ENCODE peak calls at places on chromosomes 4 and X, in seven cellular contexts. M is cardiac muscle cell, Z is choroid plexus epithelial cell, X is ovary, I is mammary epithelial cell, C is fibroblast of pulmonary artery, D is uterus. T is an unnamed sample.
A peak's percentile ranks its signal among the peaks of the same experiment; 100 is the strongest.

GRCh38 chr4:6606465-6607235 is 31.7 kb downstream of the MAN2B2 start:
- DNase-seq in M (no peak), X (no peak), C (no peak), Z (no peak), D (no peak), I (no peak), T (no peak)

GRCh38 chr4:171765514-171765913 is 47.7 kb upstream of the GALNTL6 start:
- DNase-seq in D (no peak), M (no peak), I (no peak), Z (no peak), X (no peak), C (no peak), T (no peak)

GRCh38 chrX:103656623-103657022 is 27.8 kb downstream of the TCEAL1 start:
- DNase-seq in C (no peak), D (no peak), X (no peak), Z (no peak), I (peak; percentile 90), M (no peak), T (peak; percentile 17)

GRCh38 chrX:131895002-131895401 is 128.1 kb upstream of the STK26 start:
- DNase-seq in X (no peak), Z (peak; percentile 0), I (peak; percentile 40), M (peak; percentile 5), C (peak; percentile 3), D (no peak), T (no peak)

GRCh38 chrX:4642114-4642513 is 928.7 kb upstream of the PRKX start:
- DNase-seq in X (no peak), Z (no peak), M (no peak), I (no peak), C (no peak), D (no peak), T (no peak)

GRCh38 chrX:150316564-150316963 is 46.6 kb upstream of the MAMLD1 start:
- DNase-seq in I (no peak), D (no peak), C (no peak), Z (no peak), M (peak; percentile 28), X (no peak), T (no peak)

GRCh38 chrX:46953137-46953527 is 40.9 kb downstream of the JADE3 start:
- DNase-seq in D (no peak), C (no peak), Z (peak; percentile 54), I (no peak), M (peak; percentile 20), X (no peak), T (no peak)

GRCh38 chr4:7393491-7394183 is 41.1 kb downstream of the PSAPL1 start:
- DNase-seq in X (no peak), M (no peak), Z (no peak), C (no peak), D (peak; percentile 6), I (no peak), T (no peak)

GRCh38 chr4:183072181-183072580 is 26.9 kb upstream of the WWC2 start:
- DNase-seq in X (no peak), D (no peak), C (no peak), M (no peak), I (no peak), Z (no peak), T (no peak)

GRCh38 chr4:141971854-141972253 is 335.5 kb downstream of the IL15 start:
- DNase-seq in Z (no peak), C (no peak), M (no peak), I (peak; percentile 0), X (no peak), D (no peak), T (no peak)

GRCh38 chr4:7343950-7344349 is 90.8 kb downstream of the PSAPL1 start:
- DNase-seq in M (no peak), Z (no peak), C (no peak), X (no peak), D (no peak), I (no peak), T (no peak)

GRCh38 chr4:53695540-53696463 is 104.5 kb upstream of the LNX1 start:
- DNase-seq in Z (peak; percentile 60), X (no peak), D (no peak), M (no peak), I (no peak), C (no peak), T (no peak)

GRCh38 chrX:119121341-119121740 is 6.3 kb downstream of the KIAA1210 start:
- DNase-seq in I (no peak), D (no peak), X (no peak), Z (peak; percentile 41), M (peak; percentile 47), C (peak; percentile 51), T (no peak)

GRCh38 chrX:22126311-22126710 is 94.2 kb downstream of the PHEX start:
- DNase-seq in M (no peak), C (no peak), D (no peak), X (no peak), I (no peak), Z (peak; percentile 17), T (no peak)

GRCh38 chr4:185165605-185166063 is 22.6 kb downstream of the SLC25A4 start:
- DNase-seq in X (no peak), D (no peak), M (peak; percentile 95), Z (peak; percentile 82), C (peak; percentile 87), I (peak; percentile 51), T (peak; percentile 47)

GRCh38 chr4:76090241-76090691 is 15.8 kb downstream of the ART3 start:
- DNase-seq in D (no peak), X (no peak), Z (peak; percentile 97), M (peak; percentile 89), C (peak; percentile 88), I (peak; percentile 99), T (peak; percentile 55)

GRCh38 chr4:153265311-153266047 is 61.2 kb downstream of the TRIM2 start:
- DNase-seq in X (no peak), D (no peak), Z (no peak), C (no peak), M (no peak), I (no peak), T (no peak)

GRCh38 chrX:72180539-72180938 is 1.0 kb upstream of the PIN4 start:
- DNase-seq in X (no peak), D (no peak), Z (no peak), I (no peak), C (no peak), M (peak; percentile 0), T (no peak)

GRCh38 chrX:30504309-30504708 is 73.3 kb downstream of the TASL start:
- DNase-seq in X (no peak), C (peak; percentile 60), M (peak; percentile 49), Z (peak; percentile 57), I (peak; percentile 8), D (no peak), T (no peak)

GRCh38 chr4:152138451-152138850 is 377.6 kb upstream of the GATB start:
- DNase-seq in Z (no peak), M (no peak), X (no peak), I (no peak), D (no peak), C (no peak), T (no peak)

GRCh38 chrX:47179221-47179927 is 14.3 kb upstream of the UBA1 start:
- DNase-seq in I (peak; percentile 77), Z (peak; percentile 22), X (no peak), M (peak; percentile 25), C (peak; percentile 35), D (no peak), T (no peak)

GRCh38 chr4:53326535-53326934 is 39.3 kb downstream of the SCFD2 start:
- DNase-seq in I (no peak), C (no peak), M (no peak), X (no peak), D (no peak), Z (no peak), T (no peak)

GRCh38 chr4:133452669-133453068 is 303.6 kb downstream of the PCDH10 start:
- DNase-seq in C (no peak), D (no peak), M (no peak), Z (no peak), I (no peak), X (no peak), T (no peak)

GRCh38 chrX:17361620-17362019 is 13.4 kb upstream of the NHS start:
- DNase-seq in I (no peak), Z (peak; percentile 2), D (no peak), C (no peak), M (no peak), X (peak; percentile 24), T (no peak)
- TF ChIP-seq CTCF in I (peak; percentile 9), Z (peak; percentile 39), D (peak; percentile 6), C (peak; percentile 6), M (no peak), X (no peak), T (no peak)

DNA sequence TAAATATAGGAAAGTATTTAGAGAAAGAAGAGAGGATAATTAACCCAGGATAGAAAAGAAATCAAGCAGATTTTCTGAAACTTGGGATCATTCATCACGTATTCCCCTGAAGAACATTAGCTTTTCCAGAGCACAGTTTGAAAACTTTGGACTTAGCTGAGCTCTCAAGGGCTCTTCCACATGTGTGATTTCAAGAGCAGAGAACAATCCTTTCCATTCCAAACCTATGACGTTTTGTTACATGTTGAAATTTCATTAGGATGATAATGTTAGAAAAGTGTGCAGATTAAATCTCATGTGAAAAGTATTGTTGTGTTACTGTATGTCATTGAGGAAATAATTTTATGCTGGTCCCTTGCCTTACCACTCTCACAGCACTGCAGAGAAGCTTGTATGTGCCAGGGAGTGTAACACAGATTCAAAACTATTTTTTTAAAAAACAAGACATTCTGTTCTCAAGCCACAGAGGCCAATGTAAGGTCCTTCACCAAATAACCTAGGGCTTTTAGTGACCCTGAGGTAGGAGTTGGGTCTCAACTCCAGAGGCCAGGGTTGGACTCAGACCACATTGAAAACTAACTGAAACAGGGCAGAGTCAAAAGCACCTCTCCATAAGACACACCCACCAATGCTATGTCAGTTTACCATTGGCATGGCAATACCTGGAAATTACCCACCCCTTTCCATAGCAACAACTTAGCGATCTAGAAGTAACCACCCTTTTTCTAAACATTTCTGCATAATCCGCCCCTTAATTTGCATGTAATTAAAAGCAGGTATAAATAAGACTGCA is 141.3 kb downstream of the ANXA5 start:
- DNase-seq in C (peak; percentile 42), I (no peak), D (no peak), X (no peak), M (peak; percentile 2), Z (peak; percentile 17), T (no peak)
- H3K4me3 ChIP-seq in C (no peak overlapping the region), I (no peak overlapping the region), D (no peak overlapping the region), X (no peak overlapping the region), M (no peak overlapping the region), Z (no peak overlapping the region), T (no peak overlapping the region)

GRCh38 chr4:134650461-134650860 is 448.9 kb upstream of the PABPC4L start:
- DNase-seq in M (no peak), D (no peak), X (no peak), Z (no peak), C (no peak), I (no peak), T (no peak)
- TF ChIP-seq CTCF in M (no peak), D (no peak), X (no peak), Z (no peak), C (no peak), I (no peak), T (no peak)

DNA sequence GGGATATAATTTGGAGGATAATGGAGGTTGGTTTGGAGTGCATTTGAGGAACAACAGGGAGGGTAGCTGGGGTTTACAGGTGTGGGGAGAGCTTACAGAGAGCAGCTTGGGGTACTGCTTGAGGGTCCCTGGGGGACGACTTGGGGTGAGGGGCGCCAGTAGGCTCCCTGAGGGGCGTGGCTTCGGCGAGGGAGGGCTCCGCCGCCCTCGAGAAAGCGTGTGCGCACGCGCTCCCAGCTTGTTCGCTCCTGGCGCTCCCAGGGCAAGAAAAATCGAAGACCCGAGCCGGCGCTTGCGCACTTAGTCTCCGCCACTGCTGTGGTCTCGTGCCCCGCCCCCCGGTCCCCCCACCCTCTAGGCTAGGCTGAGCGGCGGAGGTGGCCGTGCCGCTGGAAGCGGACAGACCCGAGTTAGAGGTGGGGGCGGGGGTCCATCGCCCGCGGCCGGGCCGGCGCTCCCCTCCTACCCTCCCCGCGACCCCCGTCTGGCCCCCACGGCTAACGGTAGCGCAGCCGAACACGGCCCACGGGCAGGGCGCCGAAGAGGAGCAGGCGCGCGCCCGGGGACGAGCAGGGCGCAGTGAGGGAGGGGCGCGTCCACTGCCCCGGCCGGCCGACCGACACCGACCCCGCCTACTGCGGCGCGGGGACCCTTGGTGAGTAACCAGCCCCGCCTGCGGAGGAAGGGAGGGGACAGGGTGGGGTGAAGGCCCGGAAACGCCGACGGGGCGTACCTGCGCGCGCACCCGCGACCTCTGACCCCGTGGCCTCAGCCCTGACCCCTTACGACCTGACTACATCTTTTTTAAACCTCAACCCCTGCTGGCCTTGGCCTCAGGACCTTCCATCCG is 5.4 kb upstream of the CCDC120 start:
- DNase-seq in Z (peak; percentile 55), M (peak; percentile 64), C (peak; percentile 57), D (peak; percentile 62), I (no peak), X (peak; percentile 71), T (no peak)
- H3K4me3 ChIP-seq in Z (peak overlapping the region; percentile 65), M (peak overlapping the region; percentile 62), C (peak overlapping the region; percentile 53), D (peak overlapping the region; percentile 60), I (peak overlapping the region; percentile 52), X (peak overlapping the region; percentile 64), T (peak overlapping the region; percentile 59)